ENCODE peak calls at places on chromosomes 2 and 18, in nine cellular contexts. One of them, this sample, is unnamed.

GRCh38 chr2:237264480-237265219 is 149.3 kb downstream of the COL6A3 start:
- DNase-seq in LNCaP clone FGC: no peak
- DNase-seq in cardiac septum: no peak
- DNase-seq in NCI-H1092: no peak
- DNase-seq in stimulated activated CD4-positive, alpha-beta T cell treated with anti-CD3 and anti-CD28 coated beads, Interleukin-15, amount 100 ng/mL, for 1 hour: no peak
- DNase-seq in fibroblast of lung: peak
- DNase-seq in ovary: no peak
- DNase-seq in activated naive CD4-positive, alpha-beta T cell: no peak
- DNase-seq in AG08395: peak
- DNase-seq in this sample: no peak

GRCh38 chr2:111622859-111623258 is 261.1 kb downstream of the ANAPC1 start:
- DNase-seq in LNCaP clone FGC: no peak
- DNase-seq in cardiac septum: no peak
- DNase-seq in NCI-H1092: no peak
- DNase-seq in stimulated activated CD4-positive, alpha-beta T cell treated with anti-CD3 and anti-CD28 coated beads, Interleukin-15, amount 100 ng/mL, for 1 hour: no peak
- DNase-seq in fibroblast of lung: peak
- DNase-seq in ovary: no peak
- DNase-seq in activated naive CD4-positive, alpha-beta T cell: no peak
- DNase-seq in AG08395: peak
- DNase-seq in this sample: no peak

GRCh38 chr2:168500516-168500915 is 44.4 kb downstream of the CERS6 start:
- DNase-seq in LNCaP clone FGC: no peak
- DNase-seq in cardiac septum: no peak
- DNase-seq in NCI-H1092: no peak
- DNase-seq in stimulated activated CD4-positive, alpha-beta T cell treated with anti-CD3 and anti-CD28 coated beads, Interleukin-15, amount 100 ng/mL, for 1 hour: no peak
- DNase-seq in fibroblast of lung: peak
- DNase-seq in ovary: no peak
- DNase-seq in activated naive CD4-positive, alpha-beta T cell: no peak
- DNase-seq in AG08395: no peak
- DNase-seq in this sample: no peak

GRCh38 chr2:168515502-168515901 is 59.4 kb downstream of the CERS6 start:
- DNase-seq in LNCaP clone FGC: no peak
- DNase-seq in cardiac septum: no peak
- DNase-seq in NCI-H1092: no peak
- DNase-seq in stimulated activated CD4-positive, alpha-beta T cell treated with anti-CD3 and anti-CD28 coated beads, Interleukin-15, amount 100 ng/mL, for 1 hour: no peak
- DNase-seq in fibroblast of lung: peak
- DNase-seq in ovary: no peak
- DNase-seq in activated naive CD4-positive, alpha-beta T cell: no peak
- DNase-seq in AG08395: peak
- DNase-seq in this sample: no peak

GRCh38 chr2:45993476-45993991 is 303.7 kb upstream of the EPAS1 start:
- DNase-seq in LNCaP clone FGC: peak
- DNase-seq in cardiac septum: peak
- DNase-seq in NCI-H1092: no peak
- DNase-seq in stimulated activated CD4-positive, alpha-beta T cell treated with anti-CD3 and anti-CD28 coated beads, Interleukin-15, amount 100 ng/mL, for 1 hour: no peak
- DNase-seq in fibroblast of lung: peak
- DNase-seq in ovary: peak
- DNase-seq in activated naive CD4-positive, alpha-beta T cell: peak
- DNase-seq in AG08395: peak
- DNase-seq in this sample: peak

GRCh38 chr2:70570041-70570661 is 16.5 kb upstream of the TGFA start:
- DNase-seq in LNCaP clone FGC: no peak
- DNase-seq in cardiac septum: no peak
- DNase-seq in NCI-H1092: no peak
- DNase-seq in stimulated activated CD4-positive, alpha-beta T cell treated with anti-CD3 and anti-CD28 coated beads, Interleukin-15, amount 100 ng/mL, for 1 hour: no peak
- DNase-seq in fibroblast of lung: peak
- DNase-seq in ovary: no peak
- DNase-seq in activated naive CD4-positive, alpha-beta T cell: no peak
- DNase-seq in AG08395: peak
- DNase-seq in this sample: no peak

GRCh38 chr2:763766-764525 is 86.7 kb upstream of the TMEM18 start:
- DNase-seq in LNCaP clone FGC: no peak
- DNase-seq in cardiac septum: no peak
- DNase-seq in NCI-H1092: no peak
- DNase-seq in stimulated activated CD4-positive, alpha-beta T cell treated with anti-CD3 and anti-CD28 coated beads, Interleukin-15, amount 100 ng/mL, for 1 hour: no peak
- DNase-seq in fibroblast of lung: no peak
- DNase-seq in ovary: no peak
- DNase-seq in activated naive CD4-positive, alpha-beta T cell: no peak
- DNase-seq in AG08395: no peak
- DNase-seq in this sample: no peak

GRCh38 chr2:239819974-239820555 is 205.1 kb downstream of the NDUFA10 start:
- DNase-seq in LNCaP clone FGC: no peak
- DNase-seq in cardiac septum: no peak
- DNase-seq in NCI-H1092: no peak
- DNase-seq in stimulated activated CD4-positive, alpha-beta T cell treated with anti-CD3 and anti-CD28 coated beads, Interleukin-15, amount 100 ng/mL, for 1 hour: no peak
- DNase-seq in fibroblast of lung: peak
- DNase-seq in ovary: peak
- DNase-seq in activated naive CD4-positive, alpha-beta T cell: no peak
- DNase-seq in AG08395: no peak
- DNase-seq in this sample: no peak

GRCh38 chr2:170739507-170740046 is 24.4 kb downstream of the SP5 start:
- DNase-seq in LNCaP clone FGC: peak
- DNase-seq in cardiac septum: no peak
- DNase-seq in NCI-H1092: no peak
- DNase-seq in stimulated activated CD4-positive, alpha-beta T cell treated with anti-CD3 and anti-CD28 coated beads, Interleukin-15, amount 100 ng/mL, for 1 hour: no peak
- DNase-seq in fibroblast of lung: no peak
- DNase-seq in ovary: no peak
- DNase-seq in activated naive CD4-positive, alpha-beta T cell: no peak
- DNase-seq in AG08395: no peak
- DNase-seq in this sample: no peak

GRCh38 chr2:219219113-219219696 is 447 bp upstream of the ABCB6 start:
- DNase-seq in LNCaP clone FGC: no peak
- DNase-seq in cardiac septum: no peak
- DNase-seq in NCI-H1092: no peak
- DNase-seq in stimulated activated CD4-positive, alpha-beta T cell treated with anti-CD3 and anti-CD28 coated beads, Interleukin-15, amount 100 ng/mL, for 1 hour: no peak
- DNase-seq in fibroblast of lung: no peak
- DNase-seq in ovary: no peak
- DNase-seq in activated naive CD4-positive, alpha-beta T cell: no peak
- DNase-seq in AG08395: peak
- DNase-seq in this sample: no peak

GRCh38 chr2:218781691-218782528 is at the start of gene CYP27A1:
- DNase-seq in LNCaP clone FGC: no peak
- DNase-seq in cardiac septum: peak
- DNase-seq in NCI-H1092: peak
- DNase-seq in stimulated activated CD4-positive, alpha-beta T cell treated with anti-CD3 and anti-CD28 coated beads, Interleukin-15, amount 100 ng/mL, for 1 hour: no peak
- DNase-seq in fibroblast of lung: peak
- DNase-seq in ovary: peak
- DNase-seq in activated naive CD4-positive, alpha-beta T cell: no peak
- DNase-seq in AG08395: peak
- DNase-seq in this sample: no peak

GRCh38 chr18:3649559-3650426 is 199.8 kb downstream of the TGIF1 start:
- DNase-seq in LNCaP clone FGC: no peak
- DNase-seq in cardiac septum: no peak
- DNase-seq in NCI-H1092: no peak
- DNase-seq in stimulated activated CD4-positive, alpha-beta T cell treated with anti-CD3 and anti-CD28 coated beads, Interleukin-15, amount 100 ng/mL, for 1 hour: no peak
- DNase-seq in fibroblast of lung: peak
- DNase-seq in ovary: peak
- DNase-seq in activated naive CD4-positive, alpha-beta T cell: no peak
- DNase-seq in AG08395: no peak
- DNase-seq in this sample: no peak

GRCh38 chr2:171347591-171348032 is 86.2 kb downstream of the METTL8 start:
- DNase-seq in LNCaP clone FGC: no peak
- DNase-seq in cardiac septum: no peak
- DNase-seq in NCI-H1092: no peak
- DNase-seq in stimulated activated CD4-positive, alpha-beta T cell treated with anti-CD3 and anti-CD28 coated beads, Interleukin-15, amount 100 ng/mL, for 1 hour: no peak
- DNase-seq in fibroblast of lung: peak
- DNase-seq in ovary: no peak
- DNase-seq in activated naive CD4-positive, alpha-beta T cell: no peak
- DNase-seq in AG08395: peak
- DNase-seq in this sample: no peak

GRCh38 chr2:137964066-137964858 is at the start of gene HNMT:
- DNase-seq in LNCaP clone FGC: no peak
- DNase-seq in cardiac septum: no peak
- DNase-seq in NCI-H1092: no peak
- DNase-seq in stimulated activated CD4-positive, alpha-beta T cell treated with anti-CD3 and anti-CD28 coated beads, Interleukin-15, amount 100 ng/mL, for 1 hour: no peak
- DNase-seq in fibroblast of lung: peak
- DNase-seq in ovary: peak
- DNase-seq in activated naive CD4-positive, alpha-beta T cell: no peak
- DNase-seq in AG08395: peak
- DNase-seq in this sample: peak

GRCh38 chr2:218149098-218149497 is 17.7 kb downstream of the CXCR1 start:
- DNase-seq in LNCaP clone FGC: no peak
- DNase-seq in cardiac septum: no peak
- DNase-seq in NCI-H1092: no peak
- DNase-seq in stimulated activated CD4-positive, alpha-beta T cell treated with anti-CD3 and anti-CD28 coated beads, Interleukin-15, amount 100 ng/mL, for 1 hour: no peak
- DNase-seq in fibroblast of lung: no peak
- DNase-seq in ovary: no peak
- DNase-seq in activated naive CD4-positive, alpha-beta T cell: no peak
- DNase-seq in AG08395: no peak
- DNase-seq in this sample: no peak

GRCh38 chr2:72847916-72848315 is 22.1 kb upstream of the EXOC6B start:
- DNase-seq in LNCaP clone FGC: no peak
- DNase-seq in cardiac septum: no peak
- DNase-seq in NCI-H1092: no peak
- DNase-seq in stimulated activated CD4-positive, alpha-beta T cell treated with anti-CD3 and anti-CD28 coated beads, Interleukin-15, amount 100 ng/mL, for 1 hour: no peak
- DNase-seq in fibroblast of lung: no peak
- DNase-seq in ovary: no peak
- DNase-seq in activated naive CD4-positive, alpha-beta T cell: no peak
- DNase-seq in AG08395: no peak
- DNase-seq in this sample: no peak

GRCh38 chr2:15042824-15043223 is 410.3 kb downstream of the LRATD1 start:
- DNase-seq in LNCaP clone FGC: no peak
- DNase-seq in cardiac septum: no peak
- DNase-seq in NCI-H1092: no peak
- DNase-seq in stimulated activated CD4-positive, alpha-beta T cell treated with anti-CD3 and anti-CD28 coated beads, Interleukin-15, amount 100 ng/mL, for 1 hour: no peak
- DNase-seq in fibroblast of lung: peak
- DNase-seq in ovary: no peak
- DNase-seq in activated naive CD4-positive, alpha-beta T cell: no peak
- DNase-seq in AG08395: no peak
- DNase-seq in this sample: no peak

GRCh38 chr18:45962461-45962860 is 4.7 kb downstream of the EPG5 start:
- DNase-seq in LNCaP clone FGC: no peak
- DNase-seq in cardiac septum: no peak
- DNase-seq in NCI-H1092: no peak
- DNase-seq in stimulated activated CD4-positive, alpha-beta T cell treated with anti-CD3 and anti-CD28 coated beads, Interleukin-15, amount 100 ng/mL, for 1 hour: no peak
- DNase-seq in fibroblast of lung: peak
- DNase-seq in ovary: no peak
- DNase-seq in activated naive CD4-positive, alpha-beta T cell: no peak
- DNase-seq in AG08395: peak
- DNase-seq in this sample: no peak

GRCh38 chr2:44569397-44569970 is 207.7 kb downstream of the CAMKMT start:
- DNase-seq in LNCaP clone FGC: no peak
- DNase-seq in cardiac septum: no peak
- DNase-seq in NCI-H1092: no peak
- DNase-seq in stimulated activated CD4-positive, alpha-beta T cell treated with anti-CD3 and anti-CD28 coated beads, Interleukin-15, amount 100 ng/mL, for 1 hour: no peak
- DNase-seq in fibroblast of lung: no peak
- DNase-seq in ovary: no peak
- DNase-seq in activated naive CD4-positive, alpha-beta T cell: no peak
- DNase-seq in AG08395: no peak
- DNase-seq in this sample: no peak

GRCh38 chr2:56232912-56233311 is 49.1 kb downstream of the CCDC85A start:
- DNase-seq in LNCaP clone FGC: no peak
- DNase-seq in cardiac septum: no peak
- DNase-seq in NCI-H1092: no peak
- DNase-seq in stimulated activated CD4-positive, alpha-beta T cell treated with anti-CD3 and anti-CD28 coated beads, Interleukin-15, amount 100 ng/mL, for 1 hour: no peak
- DNase-seq in fibroblast of lung: no peak
- DNase-seq in ovary: no peak
- DNase-seq in activated naive CD4-positive, alpha-beta T cell: no peak
- DNase-seq in AG08395: no peak
- DNase-seq in this sample: no peak

GRCh38 chr2:80075719-80076118 is 228.8 kb downstream of the LRRTM1 start:
- DNase-seq in LNCaP clone FGC: peak
- DNase-seq in cardiac septum: no peak
- DNase-seq in NCI-H1092: no peak
- DNase-seq in stimulated activated CD4-positive, alpha-beta T cell treated with anti-CD3 and anti-CD28 coated beads, Interleukin-15, amount 100 ng/mL, for 1 hour: no peak
- DNase-seq in fibroblast of lung: no peak
- DNase-seq in ovary: no peak
- DNase-seq in activated naive CD4-positive, alpha-beta T cell: no peak
- DNase-seq in AG08395: no peak
- DNase-seq in this sample: no peak

GRCh38 chr2:234003972-234004617 is 46.4 kb upstream of the SPP2 start:
- DNase-seq in LNCaP clone FGC: no peak
- DNase-seq in cardiac septum: no peak
- DNase-seq in NCI-H1092: no peak
- DNase-seq in stimulated activated CD4-positive, alpha-beta T cell treated with anti-CD3 and anti-CD28 coated beads, Interleukin-15, amount 100 ng/mL, for 1 hour: no peak
- DNase-seq in fibroblast of lung: peak
- DNase-seq in ovary: no peak
- DNase-seq in activated naive CD4-positive, alpha-beta T cell: no peak
- DNase-seq in AG08395: peak
- DNase-seq in this sample: no peak

GRCh38 chr2:128774320-128775063 is 455.8 kb upstream of the HS6ST1 start:
- DNase-seq in LNCaP clone FGC: no peak
- DNase-seq in cardiac septum: peak
- DNase-seq in NCI-H1092: no peak
- DNase-seq in stimulated activated CD4-positive, alpha-beta T cell treated with anti-CD3 and anti-CD28 coated beads, Interleukin-15, amount 100 ng/mL, for 1 hour: no peak
- DNase-seq in fibroblast of lung: no peak
- DNase-seq in ovary: no peak
- DNase-seq in activated naive CD4-positive, alpha-beta T cell: no peak
- DNase-seq in AG08395: no peak
- DNase-seq in this sample: no peak

GRCh38 chr2:17771956-17772355 is 18.0 kb downstream of the GEN1 start:
- DNase-seq in LNCaP clone FGC: no peak
- DNase-seq in cardiac septum: no peak
- DNase-seq in NCI-H1092: no peak
- DNase-seq in stimulated activated CD4-positive, alpha-beta T cell treated with anti-CD3 and anti-CD28 coated beads, Interleukin-15, amount 100 ng/mL, for 1 hour: no peak
- DNase-seq in fibroblast of lung: no peak
- DNase-seq in ovary: no peak
- DNase-seq in activated naive CD4-positive, alpha-beta T cell: no peak
- DNase-seq in AG08395: no peak
- DNase-seq in this sample: no peak

GRCh38 chr2:47354013-47354816 is 48.7 kb upstream of the MSH2 start:
- DNase-seq in LNCaP clone FGC: no peak
- DNase-seq in cardiac septum: no peak
- DNase-seq in NCI-H1092: no peak
- DNase-seq in stimulated activated CD4-positive, alpha-beta T cell treated with anti-CD3 and anti-CD28 coated beads, Interleukin-15, amount 100 ng/mL, for 1 hour: no peak
- DNase-seq in fibroblast of lung: peak
- DNase-seq in ovary: no peak
- DNase-seq in activated naive CD4-positive, alpha-beta T cell: no peak
- DNase-seq in AG08395: no peak
- DNase-seq in this sample: no peak

GRCh38 chr18:52131845-52132244 is 208.2 kb upstream of the DCC start:
- DNase-seq in LNCaP clone FGC: no peak
- DNase-seq in cardiac septum: no peak
- DNase-seq in NCI-H1092: no peak
- DNase-seq in stimulated activated CD4-positive, alpha-beta T cell treated with anti-CD3 and anti-CD28 coated beads, Interleukin-15, amount 100 ng/mL, for 1 hour: no peak
- DNase-seq in fibroblast of lung: no peak
- DNase-seq in ovary: no peak
- DNase-seq in activated naive CD4-positive, alpha-beta T cell: no peak
- DNase-seq in AG08395: no peak
- DNase-seq in this sample: no peak

GRCh38 chr18:374735-375168 is 106.9 kb upstream of the THOC1 start:
- DNase-seq in LNCaP clone FGC: no peak
- DNase-seq in cardiac septum: no peak
- DNase-seq in NCI-H1092: no peak
- DNase-seq in stimulated activated CD4-positive, alpha-beta T cell treated with anti-CD3 and anti-CD28 coated beads, Interleukin-15, amount 100 ng/mL, for 1 hour: no peak
- DNase-seq in fibroblast of lung: peak
- DNase-seq in ovary: no peak
- DNase-seq in activated naive CD4-positive, alpha-beta T cell: no peak
- DNase-seq in AG08395: peak
- DNase-seq in this sample: no peak

GRCh38 chr2:228798931-228799588 is 472.0 kb downstream of the PID1 start:
- DNase-seq in LNCaP clone FGC: no peak
- DNase-seq in cardiac septum: no peak
- DNase-seq in NCI-H1092: no peak
- DNase-seq in stimulated activated CD4-positive, alpha-beta T cell treated with anti-CD3 and anti-CD28 coated beads, Interleukin-15, amount 100 ng/mL, for 1 hour: no peak
- DNase-seq in fibroblast of lung: no peak
- DNase-seq in ovary: no peak
- DNase-seq in activated naive CD4-positive, alpha-beta T cell: no peak
- DNase-seq in AG08395: no peak
- DNase-seq in this sample: no peak

GRCh38 chr2:181627545-181627944 is 29.4 kb downstream of the CERKL start:
- DNase-seq in LNCaP clone FGC: no peak
- DNase-seq in cardiac septum: no peak
- DNase-seq in NCI-H1092: no peak
- DNase-seq in stimulated activated CD4-positive, alpha-beta T cell treated with anti-CD3 and anti-CD28 coated beads, Interleukin-15, amount 100 ng/mL, for 1 hour: no peak
- DNase-seq in fibroblast of lung: no peak
- DNase-seq in ovary: no peak
- DNase-seq in activated naive CD4-positive, alpha-beta T cell: no peak
- DNase-seq in AG08395: no peak
- DNase-seq in this sample: no peak

GRCh38 chr2:202643012-202643858 is 8.5 kb downstream of the FAM117B start:
- DNase-seq in LNCaP clone FGC: no peak
- DNase-seq in cardiac septum: no peak
- DNase-seq in NCI-H1092: no peak
- DNase-seq in stimulated activated CD4-positive, alpha-beta T cell treated with anti-CD3 and anti-CD28 coated beads, Interleukin-15, amount 100 ng/mL, for 1 hour: no peak
- DNase-seq in fibroblast of lung: no peak
- DNase-seq in ovary: no peak
- DNase-seq in activated naive CD4-positive, alpha-beta T cell: no peak
- DNase-seq in AG08395: no peak
- DNase-seq in this sample: no peak

GRCh38 chr2:112033600-112033999 is 21.5 kb upstream of the TMEM87B start:
- DNase-seq in LNCaP clone FGC: no peak
- DNase-seq in cardiac septum: no peak
- DNase-seq in NCI-H1092: no peak
- DNase-seq in stimulated activated CD4-positive, alpha-beta T cell treated with anti-CD3 and anti-CD28 coated beads, Interleukin-15, amount 100 ng/mL, for 1 hour: no peak
- DNase-seq in fibroblast of lung: peak
- DNase-seq in ovary: no peak
- DNase-seq in activated naive CD4-positive, alpha-beta T cell: no peak
- DNase-seq in AG08395: no peak
- DNase-seq in this sample: no peak

This sample was measured in NCI-H748 treated with DMSO at 0.1 percent for 48 hours.